ENCODE peak calls at places on chromosomes 12 and 14, in four cellular contexts. Y, Q, E and M are unnamed samples.

GRCh38 chr14:28635387-28635786 is 131.2 kb upstream of the FOXG1 start:
- DNase-seq in Y (peak), Q (no peak), E (no peak), M (no peak)

GRCh38 chr14:60656755-60657608 is 7.7 kb upstream of the SIX1 start:
- DNase-seq in E (peak), Q (peak), Y (peak), M (peak)

GRCh38 chr14:75069021-75069810 is at the start of gene ZC2HC1C:
- DNase-seq in Q (peak), Y (peak), E (peak), M (peak)

GRCh38 chr14:75476274-75476995 is 45.8 kb upstream of the BATF start:
- DNase-seq in E (peak), Y (peak), Q (no peak), M (no peak)

GRCh38 chr12:47931187-47931586 is 26.4 kb upstream of the VDR start:
- DNase-seq in Q (no peak), E (no peak), Y (no peak), M (no peak)

GRCh38 chr14:80844872-80845271 is 96.7 kb downstream of the CEP128 start:
- DNase-seq in Y (no peak), Q (no peak), E (no peak), M (no peak)

GRCh38 chr12:60494249-60494648 is 898.4 kb downstream of the SLC16A7 start:
- DNase-seq in E (no peak), Y (peak), Q (peak), M (no peak)

GRCh38 chr14:89638888-89639287 is 221.9 kb upstream of the FOXN3 start:
- DNase-seq in E (no peak), Q (no peak), Y (no peak), M (no peak)

GRCh38 chr12:102216086-102216691 is 18.6 kb upstream of the PMCH start:
- DNase-seq in Y (no peak), E (no peak), Q (no peak), M (no peak)

GRCh38 chr12:116378002-116378401 is 100.5 kb upstream of the MED13L start:
- DNase-seq in E (no peak), Q (no peak), Y (no peak), M (peak)

GRCh38 chr12:127779301-127780045 is 487.5 kb upstream of the TMEM132C start:
- DNase-seq in Y (no peak), Q (no peak), E (no peak), M (no peak)

GRCh38 chr14:83842536-83842935 is 1687.4 kb upstream of the FLRT2 start:
- DNase-seq in Y (no peak), E (no peak), Q (no peak), M (no peak)

GRCh38 chr12:52909796-52910195 is 4.9 kb upstream of the KRT8 start:
- DNase-seq in E (no peak), Y (no peak), Q (no peak), M (no peak)

GRCh38 chr12:105047303-105047702 is 37.0 kb downstream of the ALDH1L2 start:
- DNase-seq in Y (no peak), E (no peak), Q (no peak), M (no peak)

GRCh38 chr12:12913626-12914388 is 22.4 kb downstream of the GPRC5A start:
- DNase-seq in Q (no peak), Y (no peak), E (no peak), M (no peak)

GRCh38 chr12:132148368-132149045 is 4.2 kb downstream of the NOC4L start:
- DNase-seq in E (no peak), Q (no peak), Y (no peak), M (peak)

GRCh38 chr12:94616217-94616729 is 34.1 kb downstream of the TMCC3 start:
- DNase-seq in Q (no peak), E (peak), Y (peak), M (no peak)

GRCh38 chr14:60327447-60328331 is 78.7 kb downstream of the PPM1A start:
- DNase-seq in E (peak), Q (peak), Y (peak), M (peak)

GRCh38 chr14:102805454-102805891 is 28.2 kb downstream of the TRAF3 start:
- DNase-seq in Y (no peak), Q (no peak), E (peak), M (no peak)

GRCh38 chr12:64633940-64634337 is 23.6 kb downstream of the RASSF3 start:
- DNase-seq in E (peak), Q (no peak), Y (no peak), M (no peak)

GRCh38 chr14:71551291-71551955 is 380.8 kb upstream of the RGS6 start:
- DNase-seq in E (no peak), Q (no peak), Y (no peak), M (no peak)

GRCh38 chr14:28867571-28867970 is 101.0 kb downstream of the FOXG1 start:
- DNase-seq in E (no peak), Y (no peak), Q (no peak), M (no peak)

GRCh38 chr14:23530360-23531055 is 21.1 kb downstream of the ZFHX2 start:
- DNase-seq in Q (no peak), Y (no peak), E (no peak), M (peak)

GRCh38 chr12:40168868-40169267 is 55.9 kb upstream of the LRRK2 start:
- DNase-seq in E (no peak), Y (no peak), Q (no peak), M (no peak)

GRCh38 chr14:57390037-57390805 is at the start of gene NAA30:
- DNase-seq in Y (peak), Q (peak), E (peak), M (peak)
- TF ChIP-seq POLR2AphosphoS5 in Y (peak), Q (peak), E (peak), M (peak)

GRCh38 chr12:78916845-78917480 is 52.4 kb downstream of the SYT1 start:
- DNase-seq in Q (no peak), E (no peak), Y (peak), M (no peak)

GRCh38 chr12:78917513-78917912 is 52.9 kb downstream of the SYT1 start:
- DNase-seq in Q (no peak), Y (no peak), E (no peak), M (no peak)

GRCh38 chr12:78918221-78918620 is 53.6 kb downstream of the SYT1 start:
- DNase-seq in E (no peak), Q (peak), Y (no peak), M (no peak)

GRCh38 chr12:78914859-78915331 is 50.3 kb downstream of the SYT1 start:
- DNase-seq in Q (no peak), E (no peak), Y (peak), M (no peak)
- TF ChIP-seq POLR2AphosphoS5 in Q (no peak), E (no peak), Y (no peak), M (no peak)

GRCh38 chr12:6324936-6325750 is 14.7 kb downstream of the PLEKHG6 start:
- DNase-seq in E (no peak), Q (no peak), Y (no peak), M (no peak)
- TF ChIP-seq POLR2AphosphoS5 in E (peak), Q (peak), Y (no peak), M (peak)

DNA sequence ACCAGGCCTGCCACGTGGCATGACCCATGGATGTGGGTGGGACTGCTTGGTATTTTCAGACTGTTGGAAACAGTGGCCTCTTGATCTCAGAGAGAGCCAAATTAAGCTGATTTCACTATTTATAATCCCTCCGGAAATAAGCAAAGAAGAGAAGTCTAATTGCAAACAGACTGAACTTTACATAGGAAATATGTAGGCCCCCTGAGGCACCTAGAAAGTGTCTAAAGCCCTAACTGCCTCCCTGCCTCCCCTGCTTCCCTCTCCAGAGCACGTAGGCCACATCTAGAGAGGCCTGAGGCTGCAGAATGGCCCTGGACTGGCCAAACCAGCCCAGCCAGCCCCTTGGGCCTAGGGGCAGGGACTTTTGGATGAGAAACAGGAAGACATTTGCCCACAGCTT is 123.8 kb downstream of the ZFP36L1 start:
- DNase-seq in Y (no peak), Q (no peak), E (no peak), M (no peak)
- TF ChIP-seq POLR2AphosphoS5 in Y (no peak), Q (no peak), E (no peak), M (no peak)

GRCh38 chr12:15700595-15700994 is 88.6 kb downstream of the EPS8 start:
- DNase-seq in Q (no peak), Y (no peak), E (no peak), M (no peak)
- TF ChIP-seq POLR2AphosphoS5 in Q (no peak), Y (no peak), E (peak), M (no peak)

GRCh38 chr12:44885902-44886301 is 9.8 kb upstream of the NELL2 start:
- DNase-seq in Q (no peak), E (no peak), Y (no peak), M (no peak)
- TF ChIP-seq POLR2AphosphoS5 in Q (no peak), E (no peak), Y (no peak), M (no peak)

GRCh38 chr14:77043177-77043983 is 14.9 kb upstream of the IRF2BPL start:
- DNase-seq in Q (no peak), Y (no peak), E (no peak), M (peak)

GRCh38 chr14:77040309-77040994 is 11.9 kb upstream of the IRF2BPL start:
- DNase-seq in E (peak), Q (peak), Y (peak), M (peak)

GRCh38 chr14:77040059-77040308 is 11.5 kb upstream of the IRF2BPL start:
- DNase-seq in Y (no peak), E (no peak), Q (peak), M (no peak)

GRCh38 chr14:77040995-77041744 is 12.7 kb upstream of the IRF2BPL start:
- DNase-seq in Q (no peak), E (peak), Y (peak), M (no peak)

DNA sequence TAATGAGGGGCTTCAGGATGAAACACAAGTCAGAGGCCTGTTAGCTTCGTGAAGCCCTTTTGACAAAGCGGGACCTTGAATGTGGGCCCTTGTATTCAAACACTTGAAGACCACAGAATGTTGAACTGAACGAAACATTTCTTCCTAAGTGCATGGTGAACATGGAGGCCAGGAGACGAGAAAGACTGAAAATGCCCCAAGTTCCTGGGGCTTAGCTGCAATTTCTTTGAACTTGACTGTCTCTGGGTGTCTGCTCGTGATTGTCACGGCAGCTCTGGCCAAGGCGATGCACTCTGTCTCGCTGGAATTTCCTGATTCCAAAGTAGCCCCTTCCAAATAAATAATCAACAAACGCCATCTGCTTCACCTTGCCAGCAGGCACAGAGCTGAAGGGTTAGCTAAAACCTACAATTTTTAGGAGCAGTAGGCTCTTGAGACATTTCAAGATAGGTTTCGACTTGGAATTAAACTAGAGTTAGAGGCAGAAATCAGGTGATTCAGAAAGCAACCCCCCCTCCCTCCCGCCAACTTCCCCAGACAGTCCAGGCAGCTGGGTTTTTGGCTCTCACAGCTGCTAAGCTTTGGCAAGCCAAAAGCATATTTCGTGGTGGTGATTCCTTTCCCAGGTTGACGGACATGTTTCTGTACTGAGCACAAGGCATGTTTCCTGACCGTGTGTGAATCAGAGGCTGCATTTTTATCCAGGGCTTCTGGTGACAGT is 13.5 kb upstream of the IRF2BPL start:
- DNase-seq in Q (no peak), E (peak), Y (no peak), M (no peak)
- TF ChIP-seq POLR2AphosphoS5 in Q (peak), E (peak), Y (no peak), M (no peak)